ENCODE peak calls at places on chromosomes 13 and 19, in nine cellular contexts. R is endodermal cell; H is NCI-H510A; B is NCI-H524; W is NCI-H345; F is Caco-2; P is AG09319; Z is fibroblast of the conjunctiva; A is effector CD4-positive, alpha-beta T cell. J is an unnamed sample.
A peak's percentile ranks its signal among the peaks of the same experiment; 100 is the strongest.

GRCh38 chr19:49061445-49061844 is 3.2 kb downstream of the NTF4 start:
- DNase-seq in R (no peak), H (no peak), B (no peak), W (no peak), F (no peak), P (no peak), Z (no peak), A (no peak), J (no peak)

GRCh38 chr19:5130371-5131030 is 161.6 kb downstream of the KDM4B start:
- DNase-seq in R (peak; percentile 61), H (no peak), B (no peak), W (no peak), F (no peak), P (no peak), Z (no peak), A (peak; percentile 59), J (no peak)

GRCh38 chr13:99282264-99283231 is 24.4 kb upstream of the GPR18 start:
- DNase-seq in R (no peak), H (no peak), B (no peak), W (no peak), F (no peak), P (no peak), Z (peak; percentile 14), A (no peak), J (no peak)

GRCh38 chr13:94994506-94994905 is 282.2 kb upstream of the SOX21 start:
- DNase-seq in R (no peak), H (no peak), B (no peak), W (no peak), F (no peak), P (no peak), Z (no peak), A (no peak), J (no peak)

GRCh38 chr19:29694669-29695627 is 20.1 kb downstream of the C19orf12 start:
- DNase-seq in R (peak; percentile 95), H (no peak), B (peak; percentile 74), W (peak; percentile 68), F (peak; percentile 67), P (peak; percentile 50), Z (peak; percentile 57), A (peak; percentile 76), J (peak; percentile 78)

GRCh38 chr13:42119875-42120274 is 71.4 kb downstream of the DGKH start:
- DNase-seq in R (no peak), H (no peak), B (no peak), W (no peak), F (no peak), P (no peak), Z (no peak), A (no peak), J (no peak)

GRCh38 chr13:27643334-27644158 is 21.9 kb downstream of the POLR1D start:
- DNase-seq in R (no peak), H (no peak), B (no peak), W (no peak), F (no peak), P (no peak), Z (no peak), A (no peak), J (no peak)

GRCh38 chr19:47124937-47125668 is 5.5 kb upstream of the SAE1 start:
- DNase-seq in R (peak; percentile 76), H (peak; percentile 56), B (peak; percentile 81), W (peak; percentile 69), F (peak; percentile 66), P (no peak), Z (peak; percentile 66), A (no peak), J (peak; percentile 93)

GRCh38 chr13:39419866-39420265 is 183.1 kb downstream of the LHFPL6 start:
- DNase-seq in R (no peak), H (no peak), B (peak; percentile 70), W (peak; percentile 43), F (no peak), P (no peak), Z (no peak), A (no peak), J (no peak)

GRCh38 chr19:40467007-40467565 is 285 bp downstream of the SPTBN4 start:
- DNase-seq in R (peak; percentile 56), H (no peak), B (peak; percentile 8), W (no peak), F (no peak), P (no peak), Z (no peak), A (no peak), J (no peak)

GRCh38 chr13:26060366-26060765 is 8.6 kb upstream of the SHISA2 start:
- DNase-seq in R (peak; percentile 7), H (no peak), B (no peak), W (no peak), F (no peak), P (no peak), Z (no peak), A (no peak), J (no peak)

GRCh38 chr19:14818588-14818987 is 16.4 kb downstream of the OR7A5 start:
- DNase-seq in R (no peak), H (no peak), B (no peak), W (no peak), F (no peak), P (no peak), Z (no peak), A (no peak), J (no peak)

GRCh38 chr13:111636804-111637203 is 316.4 kb downstream of the TEX29 start:
- DNase-seq in R (peak; percentile 43), H (no peak), B (no peak), W (no peak), F (no peak), P (no peak), Z (no peak), A (no peak), J (no peak)

GRCh38 chr19:33767898-33768413 is 28.7 kb upstream of the KCTD15 start:
- DNase-seq in R (peak; percentile 96), H (no peak), B (no peak), W (no peak), F (peak; percentile 66), P (no peak), Z (no peak), A (no peak), J (peak; percentile 84)

GRCh38 chr19:4343845-4344713 is 717 bp downstream of the MPND start:
- DNase-seq in R (no peak), H (no peak), B (no peak), W (no peak), F (no peak), P (no peak), Z (no peak), A (no peak), J (no peak)

GRCh38 chr19:5046339-5047039 is 77.6 kb downstream of the KDM4B start:
- DNase-seq in R (no peak), H (peak; percentile 98), B (peak; percentile 92), W (peak; percentile 96), F (peak; percentile 71), P (no peak), Z (no peak), A (no peak), J (no peak)

GRCh38 chr19:45117666-45118065 is 24.7 kb downstream of the PPP1R37 start:
- DNase-seq in R (no peak), H (no peak), B (no peak), W (peak; percentile 40), F (no peak), P (no peak), Z (no peak), A (no peak), J (no peak)

GRCh38 chr19:18287836-18288772 is 6.7 kb upstream of the JUND start:
- DNase-seq in R (peak; percentile 92), H (no peak), B (no peak), W (no peak), F (no peak), P (no peak), Z (no peak), A (no peak), J (peak; percentile 91)

GRCh38 chr13:82248713-82249112 is 1633.6 kb downstream of the SLITRK1 start:
- DNase-seq in R (no peak), H (no peak), B (no peak), W (no peak), F (no peak), P (no peak), Z (no peak), A (no peak), J (no peak)

GRCh38 chr13:48536851-48537250 is 4.0 kb upstream of the RCBTB2 start:
- DNase-seq in R (no peak), H (no peak), B (no peak), W (no peak), F (no peak), P (no peak), Z (no peak), A (no peak), J (no peak)

GRCh38 chr13:34037636-34038325 is 219.8 kb downstream of the RFC3 start:
- DNase-seq in R (peak; percentile 51), H (no peak), B (no peak), W (no peak), F (no peak), P (no peak), Z (no peak), A (no peak), J (peak; percentile 80)

GRCh38 chr19:52138614-52139290 is 986 bp downstream of the ZNF616 start:
- DNase-seq in R (peak; percentile 85), H (peak; percentile 10), B (peak; percentile 6), W (peak; percentile 17), F (peak; percentile 49), P (no peak), Z (no peak), A (no peak), J (peak; percentile 86)

GRCh38 chr13:110290811-110291210 is 16.1 kb downstream of the COL4A1 start:
- DNase-seq in R (no peak), H (no peak), B (no peak), W (no peak), F (no peak), P (no peak), Z (no peak), A (no peak), J (no peak)